ENCODE peak calls at places on chromosome 10, in five cellular contexts. U is PC-3; Q is HTR-8/SVneo; C is activated CD4-positive, CD25-positive, alpha-beta regulatory T cell; Z is neural crest cell. G is an unnamed sample.

GRCh38 chr10:34768261-34768971 is 46.7 kb downstream of the PARD3 start:
- DNase-seq in Q (no peak), Z (no peak), U (peak), C (no peak), G (no peak)

GRCh38 chr10:132451506-132452215 is 54.7 kb downstream of the PWWP2B start:
- DNase-seq in C (no peak), Z (no peak), U (no peak), Q (no peak), G (no peak)

GRCh38 chr10:79403441-79404230 is 41.8 kb downstream of the ZCCHC24 start:
- DNase-seq in U (peak), Z (peak), Q (no peak), C (no peak), G (no peak)

GRCh38 chr10:124727389-124727960 is 16.7 kb downstream of the FAM53B start:
- DNase-seq in C (no peak), Z (no peak), Q (no peak), U (no peak), G (no peak)

GRCh38 chr10:110357252-110357780 is 52.6 kb upstream of the SMNDC1 start:
- DNase-seq in Z (no peak), C (peak), Q (no peak), U (peak), G (no peak)

GRCh38 chr10:25226775-25227682 is 52.2 kb downstream of the GPR158 start:
- DNase-seq in C (no peak), U (peak), Q (peak), Z (peak), G (peak)

GRCh38 chr10:91683976-91684375 is 51.1 kb upstream of the PPP1R3C start:
- DNase-seq in U (peak), C (no peak), Z (no peak), Q (peak), G (no peak)

GRCh38 chr10:17212802-17213204 is 11.3 kb upstream of the TRDMT1 start:
- DNase-seq in Q (no peak), C (no peak), U (no peak), Z (no peak), G (peak)

GRCh38 chr10:75472685-75473084 is 41.3 kb downstream of the LRMDA start:
- DNase-seq in C (no peak), Q (no peak), Z (no peak), U (no peak), G (no peak)

GRCh38 chr10:104199567-104199966 is 32.6 kb downstream of the CFAP43 start:
- DNase-seq in Z (no peak), U (no peak), C (no peak), Q (no peak), G (no peak)

GRCh38 chr10:73591935-73592699 is 975 bp upstream of the USP54 start:
- DNase-seq in Z (peak), U (peak), C (no peak), Q (no peak), G (peak)

GRCh38 chr10:80567292-80567691 is 29.6 kb downstream of the SH2D4B start:
- DNase-seq in Q (no peak), C (no peak), U (no peak), Z (no peak), G (no peak)

GRCh38 chr10:33801705-33802104 is 467.2 kb upstream of the NRP1 start:
- DNase-seq in Q (peak), U (peak), C (no peak), Z (no peak), G (no peak)

GRCh38 chr10:33337335-33337854 is 2.9 kb upstream of the NRP1 start:
- DNase-seq in Z (peak), U (peak), Q (peak), C (no peak), G (no peak)

GRCh38 chr10:36303896-36304295 is 661.8 kb upstream of the FZD8 start:
- DNase-seq in Z (no peak), C (no peak), U (no peak), Q (no peak), G (no peak)

GRCh38 chr10:131858118-131858515 is 42.7 kb upstream of the PPP2R2D start:
- DNase-seq in Q (no peak), U (no peak), C (no peak), Z (no peak), G (no peak)

GRCh38 chr10:126021833-126022500 is 125.6 kb downstream of the FANK1 start:
- DNase-seq in Q (no peak), C (no peak), U (peak), Z (no peak), G (no peak)

G was measured in AML-193.